ENCODE peak calls at places on chromosomes 4 and X, in eight cellular contexts. W, M, V, H, J, R, Y and U are unnamed samples.

GRCh38 chr4:176800891-176801534 is 8.3 kb upstream of the VEGFC start:
- DNase-seq in W (no peak), M (no peak), V (no peak), H (peak; percentile 52), J (no peak), R (peak; percentile 43), Y (peak; percentile 42), U (no peak)

GRCh38 chrX:153924149-153924861 is 1.8 kb downstream of the ARHGAP4 start:
- DNase-seq in W (peak; percentile 72), M (peak; percentile 57), V (peak; percentile 45), H (peak; percentile 49), J (no peak), R (no peak), Y (peak; percentile 42), U (peak; percentile 49)

GRCh38 chrX:10482262-10482661 is 138.1 kb downstream of the MID1 start:
- DNase-seq in W (peak; percentile 56), M (no peak), V (no peak), H (no peak), J (no peak), R (no peak), Y (no peak), U (no peak)

GRCh38 chr4:46878641-46879040 is 30.4 kb downstream of the COX7B2 start:
- DNase-seq in W (no peak), M (no peak), V (no peak), H (no peak), J (no peak), R (no peak), Y (no peak), U (no peak)

GRCh38 chr4:160848901-160849735 is 1314.7 kb downstream of the FSTL5 start:
- DNase-seq in W (no peak), M (peak; percentile 22), V (peak; percentile 38), H (peak; percentile 3), J (no peak), R (no peak), Y (peak; percentile 40), U (no peak)

GRCh38 chrX:122835886-122836285 is 348.2 kb upstream of the GRIA3 start:
- DNase-seq in W (no peak), M (no peak), V (peak; percentile 6), H (no peak), J (no peak), R (no peak), Y (no peak), U (no peak)

GRCh38 chr4:123488916-123489315 is 92.3 kb downstream of the SPRY1 start:
- DNase-seq in W (no peak), M (no peak), V (peak; percentile 69), H (peak; percentile 24), J (no peak), R (peak; percentile 80), Y (peak; percentile 80), U (no peak)

GRCh38 chr4:182023469-182023868 is 219.7 kb upstream of the TENM3 start:
- DNase-seq in W (no peak), M (no peak), V (no peak), H (no peak), J (no peak), R (no peak), Y (no peak), U (no peak)

GRCh38 chr4:128298129-128298758 is 10.6 kb upstream of the PGRMC2 start:
- DNase-seq in W (no peak), M (no peak), V (no peak), H (no peak), J (peak; percentile 56), R (no peak), Y (no peak), U (no peak)

GRCh38 chr4:2935762-2936743 is 27.2 kb downstream of the NOP14 start:
- DNase-seq in W (no peak), M (peak; percentile 75), V (peak; percentile 58), H (no peak), J (no peak), R (peak; percentile 91), Y (peak; percentile 88), U (no peak)

GRCh38 chr4:78218260-78218659 is 161.1 kb downstream of the FRAS1 start:
- DNase-seq in W (no peak), M (no peak), V (no peak), H (no peak), J (no peak), R (no peak), Y (no peak), U (no peak)

DNA sequence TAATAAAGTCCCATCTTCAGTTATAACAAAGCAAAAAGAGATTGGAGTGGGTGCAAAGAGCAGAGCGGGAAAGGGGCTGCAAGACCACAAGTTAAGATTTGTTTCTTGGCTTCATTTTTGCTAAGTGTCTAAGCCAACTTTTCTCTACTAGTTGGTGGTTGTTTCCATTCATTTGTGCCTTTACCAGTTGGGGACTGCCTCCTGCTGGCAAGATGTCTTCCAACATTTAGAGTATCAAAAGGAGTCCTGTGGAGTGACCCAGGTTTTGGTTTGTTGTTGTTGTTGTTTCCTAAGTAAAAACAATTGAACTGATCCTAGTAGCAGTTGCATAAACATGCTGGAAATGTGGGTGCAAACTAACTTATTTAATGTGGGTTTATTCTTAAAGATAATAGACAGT is 121.1 kb downstream of the SPATA18 start:
- DNase-seq in W (no peak), M (peak; percentile 8), V (peak; percentile 44), H (peak; percentile 8), J (no peak), R (no peak), Y (peak; percentile 46), U (no peak)
- TF ChIP-seq CTCF in W (no peak), M (peak; percentile 38), V (peak; percentile 58), H (peak; percentile 39), J (no peak), R (no peak), Y (peak; percentile 61), U (no peak)

GRCh38 chrX:88135735-88136134 is 611.3 kb upstream of the CPXCR1 start:
- DNase-seq in W (no peak), M (no peak), V (peak; percentile 1), H (no peak), J (no peak), R (no peak), Y (peak; percentile 35), U (no peak)
- TF ChIP-seq CTCF in W (no peak), M (peak; percentile 65), V (no peak), H (no peak), J (no peak), R (peak; percentile 56), Y (peak; percentile 62), U (peak; percentile 23)

DNA sequence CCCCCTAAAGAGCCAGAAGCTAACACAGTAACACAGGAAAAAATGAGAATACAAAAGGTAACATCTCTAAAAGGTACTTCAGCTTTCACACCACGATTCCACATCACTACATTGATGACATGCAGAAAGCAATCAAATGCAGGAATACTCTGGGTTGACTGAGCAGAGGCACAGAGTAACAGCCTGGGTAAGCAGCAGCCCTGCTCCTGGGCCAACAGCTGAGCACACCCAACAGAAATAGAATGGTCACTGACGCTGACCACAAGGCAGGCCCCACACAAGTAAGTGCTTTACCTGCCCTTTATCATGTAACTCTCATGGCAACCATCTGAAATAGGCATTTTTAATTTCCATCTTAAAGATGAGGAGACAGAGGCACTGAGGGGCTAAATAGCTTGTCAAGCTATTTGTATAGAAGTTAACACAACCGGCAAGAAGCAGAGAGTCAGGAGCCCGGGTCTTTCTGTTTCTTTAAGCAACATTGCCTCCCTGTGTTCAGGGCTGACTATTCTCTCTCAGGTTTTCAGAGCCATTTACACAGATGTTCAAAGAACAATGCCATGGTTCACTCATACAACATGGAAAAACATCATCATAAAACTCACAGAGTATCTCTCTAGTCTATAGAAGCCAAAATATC is 168.9 kb downstream of the ZNF674 start:
- DNase-seq in W (no peak), M (peak; percentile 69), V (peak; percentile 75), H (peak; percentile 67), J (peak; percentile 22), R (peak; percentile 48), Y (peak; percentile 79), U (no peak)
- TF ChIP-seq CTCF in W (no peak), M (peak; percentile 71), V (peak; percentile 63), H (peak; percentile 60), J (peak; percentile 22), R (peak; percentile 46), Y (peak; percentile 76), U (peak; percentile 36)

GRCh38 chr4:184648220-184649025 is 824 bp downstream of the CASP3 start:
- DNase-seq in W (peak; percentile 41), M (peak; percentile 69), V (peak; percentile 47), H (peak; percentile 51), J (peak; percentile 60), R (peak; percentile 34), Y (peak; percentile 35), U (no peak)
- TF ChIP-seq CTCF in W (no peak), M (no peak), V (peak; percentile 13), H (no peak), J (no peak), R (no peak), Y (no peak), U (no peak)

GRCh38 chrX:135522878-135523693 is 2.6 kb downstream of the INTS6L start:
- DNase-seq in W (no peak), M (no peak), V (no peak), H (no peak), J (no peak), R (no peak), Y (no peak), U (no peak)

GRCh38 chrX:135522132-135522530 is 1.7 kb downstream of the INTS6L start:
- DNase-seq in W (no peak), M (no peak), V (no peak), H (no peak), J (no peak), R (no peak), Y (no peak), U (no peak)

GRCh38 chrX:135520553-135521404 is at the start of gene INTS6L:
- DNase-seq in W (peak; percentile 90), M (peak; percentile 91), V (peak; percentile 94), H (peak; percentile 85), J (peak; percentile 90), R (no peak), Y (peak; percentile 77), U (peak; percentile 29)

GRCh38 chrX:135520022-135520552 is 373 bp upstream of the INTS6L start:
- DNase-seq in W (no peak), M (peak; percentile 16), V (peak; percentile 76), H (peak; percentile 77), J (no peak), R (no peak), Y (no peak), U (no peak)

GRCh38 chrX:135521405-135522131 is 1.1 kb downstream of the INTS6L start:
- DNase-seq in W (peak; percentile 79), M (peak; percentile 90), V (peak; percentile 91), H (peak; percentile 87), J (peak; percentile 88), R (no peak), Y (peak; percentile 81), U (peak; percentile 21)
- TF ChIP-seq CTCF in W (no peak), M (no peak), V (peak; percentile 16), H (peak; percentile 6), J (no peak), R (no peak), Y (no peak), U (no peak)

DNA sequence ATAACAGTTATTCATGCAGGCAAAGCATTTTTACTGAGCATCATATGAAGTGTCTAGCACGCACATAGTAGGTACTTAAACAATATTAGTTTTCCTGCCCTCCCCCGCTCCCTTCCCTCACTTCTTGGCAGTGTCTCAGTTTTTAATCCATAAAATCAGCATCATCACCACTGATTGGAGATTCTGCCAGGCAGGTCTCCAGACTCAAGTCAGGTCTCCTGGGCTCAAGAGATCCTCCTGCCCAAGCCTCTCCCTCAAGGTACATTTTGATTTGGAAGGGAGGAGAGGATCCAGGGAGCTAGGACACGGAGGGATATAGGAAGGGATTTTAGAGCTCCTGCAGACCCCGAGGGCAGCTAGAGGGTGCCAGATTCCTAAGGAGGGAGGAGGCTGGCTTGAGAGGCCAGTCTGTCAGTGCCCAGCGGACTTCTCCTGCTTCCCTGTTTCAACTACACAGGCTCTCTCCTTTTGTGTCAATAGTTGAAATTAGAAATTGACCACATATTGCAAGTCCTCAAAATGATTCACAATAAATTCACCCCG is 4.4 kb upstream of the FAT1 start:
- DNase-seq in W (no peak), M (peak; percentile 75), V (peak; percentile 47), H (peak; percentile 33), J (peak; percentile 59), R (peak; percentile 49), Y (peak; percentile 40), U (no peak)
- TF ChIP-seq CTCF in W (no peak), M (peak; percentile 42), V (peak; percentile 35), H (peak; percentile 14), J (no peak), R (no peak), Y (no peak), U (peak; percentile 17)